ENCODE peak calls at places on chromosomes 3 and 15, in six cellular contexts. N is stimulated activated CD4-positive, alpha-beta T cell treated with anti-CD3 and anti-CD28 coated beads, TNF-alpha, amount 100 ng/mL, for 4 hours; O is renal cortical epithelial cell; Y is NCI-H2081; P is ovary; R is fibroblast of gingiva. W is an unnamed sample.

GRCh38 chr3:9169951-9170850 is 79.2 kb downstream of the SRGAP3 start:
- DNase-seq in N (peak), O (no peak), Y (no peak), P (no peak), R (no peak), W (peak)

GRCh38 chr3:129481783-129482332 is 41.8 kb downstream of the IFT122 start:
- DNase-seq in N (peak), O (no peak), Y (no peak), P (peak), R (peak), W (no peak)

GRCh38 chr15:92797168-92798052 is 102.7 kb upstream of the CHD2 start:
- DNase-seq in N (no peak), O (peak), Y (peak), P (no peak), R (peak), W (peak)

GRCh38 chr3:151085889-151086483 is 522 bp downstream of the MED12L start:
- DNase-seq in N (no peak), O (no peak), Y (peak), P (peak), R (no peak), W (peak)

GRCh38 chr3:177051419-177051818 is 145.9 kb downstream of the TBL1XR1 start:
- DNase-seq in N (no peak), O (no peak), Y (peak), P (no peak), R (no peak), W (no peak)

GRCh38 chr3:108096506-108097325 is 5.9 kb upstream of the CD47 start:
- DNase-seq in N (no peak), O (no peak), Y (peak), P (no peak), R (no peak), W (no peak)

GRCh38 chr15:33451385-33451784 is 140.6 kb downstream of the RYR3 start:
- DNase-seq in N (no peak), O (no peak), Y (no peak), P (no peak), R (no peak), W (no peak)

GRCh38 chr3:44509393-44509921 is 32.0 kb upstream of the ZNF445 start:
- DNase-seq in N (no peak), O (peak), Y (no peak), P (no peak), R (no peak), W (peak)

GRCh38 chr15:61907753-61908086 is 152.5 kb downstream of the VPS13C start:
- DNase-seq in N (no peak), O (no peak), Y (no peak), P (no peak), R (no peak), W (no peak)

GRCh38 chr3:70065666-70066253 is 66.2 kb downstream of the SAMMSON start:
- DNase-seq in N (no peak), O (no peak), Y (no peak), P (no peak), R (no peak), W (no peak)

W was measured in GM20000.